ENCODE peak calls at places on chromosomes 6 and 20, in five cellular contexts. L is left lung, H is lower lobe of right lung, N is uterus, B is breast epithelium. V is an unnamed sample.

GRCh38 chr20:5481872-5482271 is 165.1 kb upstream of the PROKR2 start:
- DNase-seq in L (no peak), H (no peak), N (no peak), B (no peak), V (no peak)

GRCh38 chr6:140043357-140043756 is 668.9 kb upstream of the CITED2 start:
- DNase-seq in L (no peak), H (no peak), N (peak), B (no peak), V (no peak)

GRCh38 chr6:74510878-74511277 is 695.0 kb downstream of the COL12A1 start:
- DNase-seq in L (no peak), H (no peak), N (no peak), B (no peak), V (no peak)

GRCh38 chr20:50333856-50334255 is 143.2 kb downstream of the CEBPB start:
- DNase-seq in L (no peak), H (peak), N (no peak), B (no peak), V (no peak)

GRCh38 chr6:100915876-100916275 is 34.7 kb upstream of the ASCC3 start:
- DNase-seq in L (no peak), H (no peak), N (no peak), B (no peak), V (no peak)

GRCh38 chr6:144344651-144345050 is 59.5 kb downstream of the UTRN start:
- DNase-seq in L (no peak), H (no peak), N (no peak), B (no peak), V (no peak)

GRCh38 chr6:82616386-82617028 is 252.9 kb downstream of the TPBG start:
- DNase-seq in L (no peak), H (no peak), N (no peak), B (no peak), V (no peak)

GRCh38 chr6:167493961-167494697 is 169.2 kb downstream of the TTLL2 start:
- DNase-seq in L (no peak), H (no peak), N (peak), B (no peak), V (no peak)

GRCh38 chr20:59428441-59429205 is 128.2 kb downstream of the EDN3 start:
- DNase-seq in L (no peak), H (no peak), N (no peak), B (no peak), V (no peak)

GRCh38 chr6:73803562-73804221 is 107.7 kb downstream of the CD109 start:
- DNase-seq in L (no peak), H (no peak), N (peak), B (no peak), V (no peak)

GRCh38 chr20:47998736-47999135 is 213.5 kb upstream of the SULF2 start:
- DNase-seq in L (no peak), H (no peak), N (no peak), B (no peak), V (no peak)

GRCh38 chr20:14712302-14712739 is 374.9 kb upstream of the FLRT3 start:
- DNase-seq in L (no peak), H (no peak), N (no peak), B (no peak), V (no peak)

GRCh38 chr6:106511274-106512047 is 117.8 kb downstream of the RTN4IP1 start:
- DNase-seq in L (peak), H (peak), N (peak), B (peak), V (no peak)

GRCh38 chr6:1896897-1897296 is 287.2 kb downstream of the FOXC1 start:
- DNase-seq in L (no peak), H (no peak), N (no peak), B (no peak), V (no peak)

GRCh38 chr6:36514554-36515456 is 32.5 kb downstream of the STK38 start:
- DNase-seq in L (no peak), H (no peak), N (no peak), B (no peak), V (no peak)

GRCh38 chr6:154878866-154879491 is 116.1 kb upstream of the TIAM2 start:
- DNase-seq in L (no peak), H (no peak), N (no peak), B (no peak), V (no peak)

GRCh38 chr6:166415306-166415705 is 32.6 kb upstream of the MPC1 start:
- DNase-seq in L (no peak), H (no peak), N (no peak), B (no peak), V (no peak)

GRCh38 chr20:6812530-6812929 is 45.0 kb downstream of the BMP2 start:
- DNase-seq in L (no peak), H (no peak), N (no peak), B (no peak), V (no peak)

GRCh38 chr20:12171927-12172581 is 254.4 kb downstream of the BTBD3 start:
- DNase-seq in L (no peak), H (no peak), N (peak), B (no peak), V (no peak)

GRCh38 chr6:6711832-6712231 is 123.3 kb downstream of the LY86 start:
- DNase-seq in L (no peak), H (peak), N (no peak), B (no peak), V (peak)

GRCh38 chr20:49892260-49893216 is 22.8 kb downstream of the SPATA2 start:
- DNase-seq in L (no peak), H (peak), N (no peak), B (peak), V (peak)

GRCh38 chr6:34566830-34567546 is 10.9 kb upstream of the SPDEF start:
- DNase-seq in L (no peak), H (no peak), N (no peak), B (no peak), V (no peak)

GRCh38 chr6:28401172-28401571 is 1.6 kb upstream of the ZSCAN12 start:
- DNase-seq in L (no peak), H (no peak), N (no peak), B (no peak), V (no peak)

GRCh38 chr6:28402197-28402596 is 2.6 kb upstream of the ZSCAN12 start:
- DNase-seq in L (no peak), H (no peak), N (no peak), B (no peak), V (no peak)

GRCh38 chr6:28400122-28400451 is 540 bp upstream of the ZSCAN12 start:
- DNase-seq in L (no peak), H (no peak), N (no peak), B (no peak), V (no peak)

GRCh38 chr6:28395918-28396317 is 3.6 kb downstream of the ZSCAN12 start:
- DNase-seq in L (no peak), H (no peak), N (no peak), B (no peak), V (no peak)

GRCh38 chr6:28399370-28400121 is at the start of gene ZSCAN12:
- DNase-seq in L (peak), H (peak), N (peak), B (peak), V (peak)
- TF ChIP-seq CTCF in L (peak), H (peak), N (peak), B (peak), V (peak)

GRCh38 chr6:103268335-103268734 is 1591.4 kb downstream of the HACE1 start:
- DNase-seq in L (no peak), H (no peak), N (no peak), B (no peak), V (no peak)

GRCh38 chr6:103273048-103273447 is 1586.7 kb downstream of the HACE1 start:
- DNase-seq in L (no peak), H (no peak), N (no peak), B (no peak), V (no peak)
- TF ChIP-seq CTCF in L (no peak), H (no peak), N (no peak), B (no peak), V (no peak)

DNA sequence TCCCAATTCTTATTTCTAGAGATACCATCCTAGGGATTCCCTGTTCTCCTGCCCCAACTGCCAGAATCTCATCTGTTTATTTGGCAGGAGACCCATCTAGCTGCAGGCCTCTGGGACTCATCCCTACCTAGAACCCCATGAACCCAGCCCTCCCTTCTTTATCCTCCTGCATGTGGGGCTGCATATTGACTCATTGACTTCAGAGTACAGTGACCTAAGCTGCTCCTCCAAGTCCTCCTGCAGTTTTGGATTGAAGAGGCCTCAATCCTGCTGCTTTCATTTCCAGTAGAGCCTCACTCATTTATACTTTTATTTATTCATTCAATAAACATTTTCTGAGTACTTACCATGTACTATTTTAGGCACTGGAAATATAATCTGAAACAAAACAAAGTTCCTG is 11.6 kb downstream of the TMEM200A start:
- DNase-seq in L (no peak), H (no peak), N (no peak), B (no peak), V (no peak)
- TF ChIP-seq CTCF in L (no peak), H (no peak), N (no peak), B (no peak), V (no peak)

DNA sequence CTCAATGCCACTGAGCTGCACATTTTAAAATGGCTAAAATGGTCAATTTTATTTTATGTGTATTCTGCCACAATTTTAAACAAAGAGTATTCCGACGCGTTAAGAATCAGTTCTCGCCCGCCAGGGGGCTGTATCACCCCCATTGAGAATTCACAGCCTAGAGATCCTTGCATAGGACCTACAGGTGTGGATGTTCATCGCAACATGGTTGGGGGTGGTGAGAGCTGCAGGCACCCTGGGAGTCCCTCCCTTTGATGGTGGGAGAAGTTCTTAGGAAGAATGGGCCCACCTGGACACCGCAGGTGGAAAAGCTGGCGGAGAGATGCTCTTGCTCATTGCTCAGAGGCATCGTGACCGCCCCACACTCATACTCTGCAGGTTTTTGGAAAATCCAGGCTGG is 63.5 kb downstream of the SLC2A10 start:
- DNase-seq in L (no peak), H (no peak), N (no peak), B (no peak), V (no peak)
- TF ChIP-seq CTCF in L (no peak), H (no peak), N (no peak), B (no peak), V (no peak)

GRCh38 chr6:90703383-90703782 is 116.5 kb upstream of the MAP3K7 start:
- DNase-seq in L (no peak), H (no peak), N (no peak), B (no peak), V (no peak)

GRCh38 chr6:90707223-90707622 is 120.4 kb upstream of the MAP3K7 start:
- DNase-seq in L (no peak), H (no peak), N (no peak), B (no peak), V (no peak)

GRCh38 chr6:90695316-90695715 is 108.4 kb upstream of the MAP3K7 start:
- DNase-seq in L (no peak), H (no peak), N (no peak), B (no peak), V (no peak)

GRCh38 chr6:90701146-90701781 is 114.4 kb upstream of the MAP3K7 start:
- DNase-seq in L (no peak), H (no peak), N (no peak), B (no peak), V (no peak)
- TF ChIP-seq CTCF in L (no peak), H (no peak), N (no peak), B (no peak), V (no peak)

DNA sequence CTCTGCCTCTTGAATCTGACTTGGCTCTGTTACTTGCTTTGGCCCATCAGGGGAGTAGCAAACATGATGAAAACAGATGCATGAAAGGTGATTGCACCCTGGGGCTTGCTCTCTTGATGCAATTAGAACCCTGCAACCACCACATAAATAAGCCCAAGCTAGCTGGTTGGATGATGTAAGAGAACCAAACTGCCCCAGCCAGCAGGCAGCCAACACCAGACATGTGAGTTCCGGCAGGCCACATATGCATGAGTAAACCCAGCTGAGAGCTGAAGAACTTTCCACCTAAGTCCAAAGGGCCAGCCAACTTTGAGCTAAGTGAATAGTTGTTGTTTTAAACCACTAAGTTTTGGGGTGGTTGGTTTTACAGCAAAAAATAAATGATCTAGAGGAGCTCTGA is 268.4 kb downstream of the FARS2 start:
- DNase-seq in L (no peak), H (no peak), N (no peak), B (no peak), V (no peak)
- TF ChIP-seq CTCF in L (no peak), H (no peak), N (no peak), B (no peak), V (no peak)

DNA sequence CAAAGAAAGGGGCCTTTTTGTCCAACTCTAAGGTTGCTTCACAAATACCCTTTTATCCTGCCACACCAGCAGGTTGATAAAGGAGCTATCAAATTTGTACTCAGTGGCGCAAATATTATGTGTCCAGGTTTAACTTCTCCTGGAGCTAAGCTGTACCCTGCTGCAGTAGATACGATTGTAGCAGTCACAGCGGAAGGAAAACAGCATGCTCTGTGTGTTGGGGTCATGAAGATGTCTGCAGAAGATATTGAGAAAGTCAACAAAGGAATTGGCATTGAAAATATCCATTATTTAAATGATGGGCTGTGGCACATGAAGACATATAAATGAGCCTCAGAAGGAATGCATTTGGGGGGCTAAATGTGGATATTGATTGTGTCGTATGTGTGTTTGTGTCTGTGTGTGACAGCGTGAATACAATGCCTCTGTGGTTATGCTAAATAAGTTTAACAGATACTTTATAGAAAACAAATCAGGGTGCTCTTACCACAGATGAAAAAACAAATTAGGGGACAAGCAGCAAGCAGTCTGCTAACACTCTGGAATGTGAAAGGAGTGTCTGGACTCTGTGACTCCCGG is 33.6 kb downstream of the HM13 start:
- DNase-seq in L (no peak), H (no peak), N (no peak), B (no peak), V (no peak)
- TF ChIP-seq CTCF in L (no peak), H (no peak), N (no peak), B (no peak), V (no peak)

V was measured in CD14-positive monocyte.